ENCODE peak calls at places on chromosomes 11 and 22, in ten cellular contexts. C is CD8-positive, alpha-beta memory T cell; I is dermis microvascular lymphatic vessel endothelial cell; V is mesothelial cell of epicardium; A is esophagus squamous epithelium; M is RCC 7860; Q is stimulated activated CD4-positive, alpha-beta T cell treated with anti-CD3 and anti-CD28 coated beads, Interleukin-1b, Interleukin-23, amount 100 ng/mL, for 24 hours; D is neural crest cell; S is A549; B is Right ventricle myocardium inferior. H is an unnamed sample.

GRCh38 chr22:18057568-18058209 is 20.1 kb upstream of the PEX26 start:
- DNase-seq in Q (no peak), D (no peak), M (peak), S (peak), I (peak), C (no peak), A (peak), B (no peak), V (no peak), H (peak)

GRCh38 chr11:134126197-134126822 is 57.4 kb downstream of the JAM3 start:
- DNase-seq in D (no peak), B (no peak), C (no peak), S (no peak), A (no peak), I (peak), V (no peak), Q (no peak), M (no peak), H (no peak)

GRCh38 chr11:78195917-78196545 is 7.3 kb downstream of the USP35 start:
- DNase-seq in C (no peak), B (no peak), Q (no peak), V (no peak), A (no peak), M (no peak), I (no peak), D (no peak), S (no peak), H (no peak)

GRCh38 chr22:40605676-40606250 is 30.8 kb downstream of the MRTFA start:
- DNase-seq in D (no peak), M (no peak), V (no peak), I (no peak), A (no peak), B (no peak), Q (no peak), C (no peak), S (no peak), H (no peak)

GRCh38 chr11:103537904-103538502 is 428.8 kb downstream of the DYNC2H1 start:
- DNase-seq in V (no peak), Q (no peak), I (peak), S (peak), B (no peak), D (no peak), M (no peak), C (no peak), A (no peak), H (peak)

GRCh38 chr11:70532066-70532440 is 133.7 kb downstream of the CTTN start:
- DNase-seq in Q (no peak), V (no peak), B (no peak), C (no peak), A (no peak), S (no peak), I (no peak), M (no peak), D (no peak), H (no peak)

GRCh38 chr11:65934014-65934413 is 11.3 kb upstream of the TSGA10IP start:
- DNase-seq in M (no peak), D (no peak), S (no peak), B (no peak), Q (no peak), A (no peak), I (no peak), C (no peak), V (no peak), H (no peak)

GRCh38 chr22:39439170-39439569 is 17.6 kb upstream of the MGAT3 start:
- DNase-seq in Q (no peak), V (no peak), S (peak), A (no peak), B (no peak), I (peak), C (no peak), M (peak), D (no peak), H (no peak)

GRCh38 chr11:31492320-31492913 is 17.0 kb downstream of the IMMP1L start:
- DNase-seq in I (no peak), Q (no peak), B (no peak), V (no peak), D (no peak), S (no peak), C (no peak), M (no peak), A (no peak), H (no peak)

GRCh38 chr22:49015993-49016908 is 811.4 kb downstream of the BRD1 start:
- DNase-seq in A (no peak), D (no peak), Q (no peak), S (no peak), B (peak), I (no peak), V (no peak), C (no peak), M (no peak), H (no peak)

GRCh38 chr22:29856496-29856895 is 18.4 kb upstream of the ASCC2 start:
- DNase-seq in I (no peak), A (no peak), Q (no peak), C (no peak), V (no peak), S (no peak), M (no peak), B (no peak), D (no peak), H (no peak)

GRCh38 chr11:128158860-128159259 is 428.5 kb downstream of the ETS1 start:
- DNase-seq in B (no peak), S (no peak), A (no peak), C (no peak), M (no peak), I (no peak), V (no peak), D (no peak), Q (no peak), H (no peak)

GRCh38 chr11:16945671-16946469 is 68.3 kb downstream of the PLEKHA7 start:
- DNase-seq in B (no peak), C (peak), A (no peak), S (peak), I (peak), Q (no peak), D (peak), V (peak), M (peak), H (peak)

GRCh38 chr11:109424893-109425292 is 2.9 kb downstream of the C11orf87 start:
- DNase-seq in I (peak), V (peak), S (no peak), B (no peak), C (no peak), Q (no peak), D (peak), A (no peak), M (no peak), H (peak)

GRCh38 chr22:46349238-46349637 is 13.7 kb downstream of the TRMU start:
- DNase-seq in S (no peak), A (no peak), D (no peak), V (no peak), I (no peak), Q (no peak), B (peak), M (no peak), C (no peak), H (no peak)

GRCh38 chr11:70119502-70119901 is 41.4 kb downstream of the ANO1 start:
- DNase-seq in B (no peak), D (no peak), I (no peak), S (no peak), M (no peak), V (no peak), A (no peak), C (no peak), Q (no peak), H (no peak)

GRCh38 chr22:44597616-44598015 is 99.6 kb upstream of the RTL6 start:
- DNase-seq in S (no peak), M (no peak), V (no peak), I (no peak), D (no peak), A (no peak), Q (no peak), C (no peak), B (no peak), H (no peak)

GRCh38 chr22:48919851-48920589 is 907.7 kb downstream of the BRD1 start:
- DNase-seq in C (no peak), S (no peak), V (no peak), M (no peak), D (no peak), B (no peak), I (no peak), A (no peak), Q (no peak), H (no peak)

H was measured in ACHN.